ENCODE peak calls at places on chromosome 3, in seven cellular contexts. One of them, this sample, is unnamed.

GRCh38 chr3:14174483-14174882 is 3.9 kb downstream of the XPC start:
- DNase-seq in GM19239: no peak
- DNase-seq in stimulated activated effector memory CD8-positive, alpha-beta T cell treated with anti-CD3 and anti-CD28 coated beads, Interleukin-12 subunit alpha, Interleukin-12 subunit beta, amount 100 ng/mL, for 72 hours: no peak
- DNase-seq in stimulated activated CD4-positive, alpha-beta T cell treated with anti-CD3 and anti-CD28 coated beads, Interleukin-1b, Interleukin-23, amount 100 ng/mL, for 24 hours: no peak
- DNase-seq in naive thymus-derived CD8-positive, alpha-beta T cell: no peak
- DNase-seq in SW480: no peak
- DNase-seq in spleen: no peak
- DNase-seq in this sample: no peak

GRCh38 chr3:43770426-43771103 is 79.8 kb downstream of the ABHD5 start:
- DNase-seq in stimulated activated effector memory CD8-positive, alpha-beta T cell treated with anti-CD3 and anti-CD28 coated beads, Interleukin-12 subunit alpha, Interleukin-12 subunit beta, amount 100 ng/mL, for 72 hours: no peak
- DNase-seq in SW480: peak; percentile 93
- DNase-seq in spleen: no peak
- DNase-seq in GM19239: no peak
- DNase-seq in stimulated activated CD4-positive, alpha-beta T cell treated with anti-CD3 and anti-CD28 coated beads, Interleukin-1b, Interleukin-23, amount 100 ng/mL, for 24 hours: no peak
- DNase-seq in naive thymus-derived CD8-positive, alpha-beta T cell: no peak
- DNase-seq in this sample: no peak

GRCh38 chr3:187843654-187844053 is 98.4 kb upstream of the BCL6 start:
- DNase-seq in spleen: no peak
- DNase-seq in stimulated activated CD4-positive, alpha-beta T cell treated with anti-CD3 and anti-CD28 coated beads, Interleukin-1b, Interleukin-23, amount 100 ng/mL, for 24 hours: no peak
- DNase-seq in naive thymus-derived CD8-positive, alpha-beta T cell: no peak
- DNase-seq in SW480: no peak
- DNase-seq in stimulated activated effector memory CD8-positive, alpha-beta T cell treated with anti-CD3 and anti-CD28 coated beads, Interleukin-12 subunit alpha, Interleukin-12 subunit beta, amount 100 ng/mL, for 72 hours: no peak
- DNase-seq in GM19239: no peak
- DNase-seq in this sample: no peak

GRCh38 chr3:175433026-175433668 is 574.0 kb downstream of the NAALADL2 start:
- DNase-seq in stimulated activated effector memory CD8-positive, alpha-beta T cell treated with anti-CD3 and anti-CD28 coated beads, Interleukin-12 subunit alpha, Interleukin-12 subunit beta, amount 100 ng/mL, for 72 hours: no peak
- DNase-seq in spleen: no peak
- DNase-seq in GM19239: no peak
- DNase-seq in naive thymus-derived CD8-positive, alpha-beta T cell: no peak
- DNase-seq in SW480: no peak
- DNase-seq in stimulated activated CD4-positive, alpha-beta T cell treated with anti-CD3 and anti-CD28 coated beads, Interleukin-1b, Interleukin-23, amount 100 ng/mL, for 24 hours: no peak
- DNase-seq in this sample: no peak

GRCh38 chr3:193819117-193819978 is 226.3 kb downstream of the OPA1 start:
- DNase-seq in GM19239: no peak
- DNase-seq in naive thymus-derived CD8-positive, alpha-beta T cell: no peak
- DNase-seq in stimulated activated effector memory CD8-positive, alpha-beta T cell treated with anti-CD3 and anti-CD28 coated beads, Interleukin-12 subunit alpha, Interleukin-12 subunit beta, amount 100 ng/mL, for 72 hours: no peak
- DNase-seq in spleen: no peak
- DNase-seq in stimulated activated CD4-positive, alpha-beta T cell treated with anti-CD3 and anti-CD28 coated beads, Interleukin-1b, Interleukin-23, amount 100 ng/mL, for 24 hours: no peak
- DNase-seq in SW480: no peak
- DNase-seq in this sample: no peak

GRCh38 chr3:126982522-126983175 is at the start of gene PLXNA1:
- DNase-seq in GM19239: peak; percentile 98
- DNase-seq in stimulated activated CD4-positive, alpha-beta T cell treated with anti-CD3 and anti-CD28 coated beads, Interleukin-1b, Interleukin-23, amount 100 ng/mL, for 24 hours: peak; percentile 61
- DNase-seq in stimulated activated effector memory CD8-positive, alpha-beta T cell treated with anti-CD3 and anti-CD28 coated beads, Interleukin-12 subunit alpha, Interleukin-12 subunit beta, amount 100 ng/mL, for 72 hours: peak; percentile 90
- DNase-seq in naive thymus-derived CD8-positive, alpha-beta T cell: peak; percentile 87
- DNase-seq in spleen: peak; percentile 97
- DNase-seq in SW480: peak; percentile 65
- DNase-seq in this sample: peak; percentile 89

GRCh38 chr3:122382888-122383666 is at the start of gene MIX23:
- DNase-seq in naive thymus-derived CD8-positive, alpha-beta T cell: peak; percentile 83
- DNase-seq in GM19239: peak; percentile 42
- DNase-seq in stimulated activated effector memory CD8-positive, alpha-beta T cell treated with anti-CD3 and anti-CD28 coated beads, Interleukin-12 subunit alpha, Interleukin-12 subunit beta, amount 100 ng/mL, for 72 hours: peak; percentile 69
- DNase-seq in stimulated activated CD4-positive, alpha-beta T cell treated with anti-CD3 and anti-CD28 coated beads, Interleukin-1b, Interleukin-23, amount 100 ng/mL, for 24 hours: peak; percentile 41
- DNase-seq in spleen: peak; percentile 95
- DNase-seq in SW480: peak; percentile 90
- DNase-seq in this sample: peak; percentile 65

GRCh38 chr3:176796371-176796770 is 400.9 kb downstream of the TBL1XR1 start:
- DNase-seq in naive thymus-derived CD8-positive, alpha-beta T cell: no peak
- DNase-seq in spleen: no peak
- DNase-seq in GM19239: no peak
- DNase-seq in stimulated activated effector memory CD8-positive, alpha-beta T cell treated with anti-CD3 and anti-CD28 coated beads, Interleukin-12 subunit alpha, Interleukin-12 subunit beta, amount 100 ng/mL, for 72 hours: no peak
- DNase-seq in SW480: no peak
- DNase-seq in stimulated activated CD4-positive, alpha-beta T cell treated with anti-CD3 and anti-CD28 coated beads, Interleukin-1b, Interleukin-23, amount 100 ng/mL, for 24 hours: no peak
- DNase-seq in this sample: no peak

GRCh38 chr3:4814302-4814903 is 164.8 kb upstream of the BHLHE40 start:
- DNase-seq in stimulated activated CD4-positive, alpha-beta T cell treated with anti-CD3 and anti-CD28 coated beads, Interleukin-1b, Interleukin-23, amount 100 ng/mL, for 24 hours: no peak
- DNase-seq in stimulated activated effector memory CD8-positive, alpha-beta T cell treated with anti-CD3 and anti-CD28 coated beads, Interleukin-12 subunit alpha, Interleukin-12 subunit beta, amount 100 ng/mL, for 72 hours: no peak
- DNase-seq in SW480: peak; percentile 58
- DNase-seq in GM19239: no peak
- DNase-seq in naive thymus-derived CD8-positive, alpha-beta T cell: no peak
- DNase-seq in spleen: peak; percentile 83
- DNase-seq in this sample: no peak

GRCh38 chr3:156317457-156317856 is 197.1 kb downstream of the KCNAB1 start:
- DNase-seq in SW480: peak; percentile 97
- DNase-seq in stimulated activated effector memory CD8-positive, alpha-beta T cell treated with anti-CD3 and anti-CD28 coated beads, Interleukin-12 subunit alpha, Interleukin-12 subunit beta, amount 100 ng/mL, for 72 hours: no peak
- DNase-seq in GM19239: no peak
- DNase-seq in stimulated activated CD4-positive, alpha-beta T cell treated with anti-CD3 and anti-CD28 coated beads, Interleukin-1b, Interleukin-23, amount 100 ng/mL, for 24 hours: no peak
- DNase-seq in spleen: no peak
- DNase-seq in naive thymus-derived CD8-positive, alpha-beta T cell: no peak
- DNase-seq in this sample: no peak

GRCh38 chr3:12629560-12629959 is 34.4 kb downstream of the RAF1 start:
- DNase-seq in spleen: no peak
- DNase-seq in stimulated activated effector memory CD8-positive, alpha-beta T cell treated with anti-CD3 and anti-CD28 coated beads, Interleukin-12 subunit alpha, Interleukin-12 subunit beta, amount 100 ng/mL, for 72 hours: no peak
- DNase-seq in naive thymus-derived CD8-positive, alpha-beta T cell: no peak
- DNase-seq in SW480: no peak
- DNase-seq in GM19239: no peak
- DNase-seq in stimulated activated CD4-positive, alpha-beta T cell treated with anti-CD3 and anti-CD28 coated beads, Interleukin-1b, Interleukin-23, amount 100 ng/mL, for 24 hours: no peak
- DNase-seq in this sample: no peak

GRCh38 chr3:37537914-37538691 is 323.6 kb upstream of the CTDSPL start:
- DNase-seq in GM19239: no peak
- DNase-seq in stimulated activated CD4-positive, alpha-beta T cell treated with anti-CD3 and anti-CD28 coated beads, Interleukin-1b, Interleukin-23, amount 100 ng/mL, for 24 hours: no peak
- DNase-seq in naive thymus-derived CD8-positive, alpha-beta T cell: no peak
- DNase-seq in spleen: no peak
- DNase-seq in stimulated activated effector memory CD8-positive, alpha-beta T cell treated with anti-CD3 and anti-CD28 coated beads, Interleukin-12 subunit alpha, Interleukin-12 subunit beta, amount 100 ng/mL, for 72 hours: no peak
- DNase-seq in SW480: no peak
- DNase-seq in this sample: no peak

GRCh38 chr3:47365213-47366153 is 15.3 kb upstream of the PTPN23 start:
- DNase-seq in stimulated activated effector memory CD8-positive, alpha-beta T cell treated with anti-CD3 and anti-CD28 coated beads, Interleukin-12 subunit alpha, Interleukin-12 subunit beta, amount 100 ng/mL, for 72 hours: no peak
- DNase-seq in GM19239: no peak
- DNase-seq in naive thymus-derived CD8-positive, alpha-beta T cell: no peak
- DNase-seq in spleen: no peak
- DNase-seq in stimulated activated CD4-positive, alpha-beta T cell treated with anti-CD3 and anti-CD28 coated beads, Interleukin-1b, Interleukin-23, amount 100 ng/mL, for 24 hours: no peak
- DNase-seq in SW480: no peak
- DNase-seq in this sample: no peak

GRCh38 chr3:106587581-106587980 is 718.8 kb upstream of the CBLB start:
- DNase-seq in SW480: no peak
- DNase-seq in spleen: no peak
- DNase-seq in stimulated activated CD4-positive, alpha-beta T cell treated with anti-CD3 and anti-CD28 coated beads, Interleukin-1b, Interleukin-23, amount 100 ng/mL, for 24 hours: no peak
- DNase-seq in GM19239: no peak
- DNase-seq in naive thymus-derived CD8-positive, alpha-beta T cell: no peak
- DNase-seq in stimulated activated effector memory CD8-positive, alpha-beta T cell treated with anti-CD3 and anti-CD28 coated beads, Interleukin-12 subunit alpha, Interleukin-12 subunit beta, amount 100 ng/mL, for 72 hours: no peak
- DNase-seq in this sample: no peak

GRCh38 chr3:155329513-155330048 is 36.1 kb upstream of the STRIT1 start:
- DNase-seq in stimulated activated effector memory CD8-positive, alpha-beta T cell treated with anti-CD3 and anti-CD28 coated beads, Interleukin-12 subunit alpha, Interleukin-12 subunit beta, amount 100 ng/mL, for 72 hours: no peak
- DNase-seq in stimulated activated CD4-positive, alpha-beta T cell treated with anti-CD3 and anti-CD28 coated beads, Interleukin-1b, Interleukin-23, amount 100 ng/mL, for 24 hours: no peak
- DNase-seq in naive thymus-derived CD8-positive, alpha-beta T cell: no peak
- DNase-seq in GM19239: no peak
- DNase-seq in SW480: no peak
- DNase-seq in spleen: no peak
- DNase-seq in this sample: no peak

GRCh38 chr3:190326930-190327329 is 4.7 kb upstream of the CLDN1 start:
- DNase-seq in spleen: no peak
- DNase-seq in stimulated activated CD4-positive, alpha-beta T cell treated with anti-CD3 and anti-CD28 coated beads, Interleukin-1b, Interleukin-23, amount 100 ng/mL, for 24 hours: no peak
- DNase-seq in stimulated activated effector memory CD8-positive, alpha-beta T cell treated with anti-CD3 and anti-CD28 coated beads, Interleukin-12 subunit alpha, Interleukin-12 subunit beta, amount 100 ng/mL, for 72 hours: no peak
- DNase-seq in naive thymus-derived CD8-positive, alpha-beta T cell: no peak
- DNase-seq in SW480: no peak
- DNase-seq in GM19239: no peak
- DNase-seq in this sample: no peak

GRCh38 chr3:127614928-127615592 is 13.9 kb upstream of the PODXL2 start:
- DNase-seq in GM19239: no peak
- DNase-seq in spleen: no peak
- DNase-seq in stimulated activated effector memory CD8-positive, alpha-beta T cell treated with anti-CD3 and anti-CD28 coated beads, Interleukin-12 subunit alpha, Interleukin-12 subunit beta, amount 100 ng/mL, for 72 hours: no peak
- DNase-seq in SW480: no peak
- DNase-seq in naive thymus-derived CD8-positive, alpha-beta T cell: no peak
- DNase-seq in stimulated activated CD4-positive, alpha-beta T cell treated with anti-CD3 and anti-CD28 coated beads, Interleukin-1b, Interleukin-23, amount 100 ng/mL, for 24 hours: no peak
- DNase-seq in this sample: no peak

GRCh38 chr3:16101295-16102186 is 72.9 kb upstream of the GALNT15 start:
- DNase-seq in naive thymus-derived CD8-positive, alpha-beta T cell: no peak
- DNase-seq in SW480: peak; percentile 95
- DNase-seq in stimulated activated CD4-positive, alpha-beta T cell treated with anti-CD3 and anti-CD28 coated beads, Interleukin-1b, Interleukin-23, amount 100 ng/mL, for 24 hours: no peak
- DNase-seq in spleen: no peak
- DNase-seq in GM19239: no peak
- DNase-seq in stimulated activated effector memory CD8-positive, alpha-beta T cell treated with anti-CD3 and anti-CD28 coated beads, Interleukin-12 subunit alpha, Interleukin-12 subunit beta, amount 100 ng/mL, for 72 hours: no peak
- DNase-seq in this sample: no peak

GRCh38 chr3:113070226-113071220 is 79.7 kb downstream of the GTPBP8 start:
- DNase-seq in naive thymus-derived CD8-positive, alpha-beta T cell: no peak
- DNase-seq in stimulated activated CD4-positive, alpha-beta T cell treated with anti-CD3 and anti-CD28 coated beads, Interleukin-1b, Interleukin-23, amount 100 ng/mL, for 24 hours: no peak
- DNase-seq in SW480: peak; percentile 45
- DNase-seq in GM19239: peak; percentile 50
- DNase-seq in stimulated activated effector memory CD8-positive, alpha-beta T cell treated with anti-CD3 and anti-CD28 coated beads, Interleukin-12 subunit alpha, Interleukin-12 subunit beta, amount 100 ng/mL, for 72 hours: no peak
- DNase-seq in spleen: no peak
- DNase-seq in this sample: peak; percentile 29

GRCh38 chr3:142896201-142896755 is 7.4 kb upstream of the PCOLCE2 start:
- DNase-seq in SW480: peak; percentile 9
- DNase-seq in GM19239: no peak
- DNase-seq in stimulated activated effector memory CD8-positive, alpha-beta T cell treated with anti-CD3 and anti-CD28 coated beads, Interleukin-12 subunit alpha, Interleukin-12 subunit beta, amount 100 ng/mL, for 72 hours: no peak
- DNase-seq in spleen: no peak
- DNase-seq in naive thymus-derived CD8-positive, alpha-beta T cell: no peak
- DNase-seq in stimulated activated CD4-positive, alpha-beta T cell treated with anti-CD3 and anti-CD28 coated beads, Interleukin-1b, Interleukin-23, amount 100 ng/mL, for 24 hours: no peak
- DNase-seq in this sample: no peak

GRCh38 chr3:139101396-139101795 is 56.7 kb upstream of the PRR23C start:
- DNase-seq in GM19239: no peak
- DNase-seq in naive thymus-derived CD8-positive, alpha-beta T cell: no peak
- DNase-seq in SW480: no peak
- DNase-seq in stimulated activated effector memory CD8-positive, alpha-beta T cell treated with anti-CD3 and anti-CD28 coated beads, Interleukin-12 subunit alpha, Interleukin-12 subunit beta, amount 100 ng/mL, for 72 hours: no peak
- DNase-seq in spleen: no peak
- DNase-seq in stimulated activated CD4-positive, alpha-beta T cell treated with anti-CD3 and anti-CD28 coated beads, Interleukin-1b, Interleukin-23, amount 100 ng/mL, for 24 hours: no peak
- DNase-seq in this sample: no peak

GRCh38 chr3:12948891-12949711 is 107.7 kb upstream of the RPL32 start:
- DNase-seq in stimulated activated effector memory CD8-positive, alpha-beta T cell treated with anti-CD3 and anti-CD28 coated beads, Interleukin-12 subunit alpha, Interleukin-12 subunit beta, amount 100 ng/mL, for 72 hours: peak; percentile 36
- DNase-seq in GM19239: peak; percentile 58
- DNase-seq in spleen: no peak
- DNase-seq in SW480: no peak
- DNase-seq in naive thymus-derived CD8-positive, alpha-beta T cell: no peak
- DNase-seq in stimulated activated CD4-positive, alpha-beta T cell treated with anti-CD3 and anti-CD28 coated beads, Interleukin-1b, Interleukin-23, amount 100 ng/mL, for 24 hours: no peak
- DNase-seq in this sample: peak; percentile 38

GRCh38 chr3:66472313-66473134 is 28.3 kb downstream of the LRIG1 start:
- DNase-seq in naive thymus-derived CD8-positive, alpha-beta T cell: no peak
- DNase-seq in GM19239: no peak
- DNase-seq in spleen: no peak
- DNase-seq in stimulated activated effector memory CD8-positive, alpha-beta T cell treated with anti-CD3 and anti-CD28 coated beads, Interleukin-12 subunit alpha, Interleukin-12 subunit beta, amount 100 ng/mL, for 72 hours: peak; percentile 43
- DNase-seq in stimulated activated CD4-positive, alpha-beta T cell treated with anti-CD3 and anti-CD28 coated beads, Interleukin-1b, Interleukin-23, amount 100 ng/mL, for 24 hours: no peak
- DNase-seq in SW480: peak; percentile 87
- DNase-seq in this sample: peak; percentile 20

GRCh38 chr3:64166584-64167155 is 58.6 kb downstream of the PRICKLE2 start:
- DNase-seq in GM19239: no peak
- DNase-seq in stimulated activated CD4-positive, alpha-beta T cell treated with anti-CD3 and anti-CD28 coated beads, Interleukin-1b, Interleukin-23, amount 100 ng/mL, for 24 hours: no peak
- DNase-seq in naive thymus-derived CD8-positive, alpha-beta T cell: no peak
- DNase-seq in spleen: no peak
- DNase-seq in stimulated activated effector memory CD8-positive, alpha-beta T cell treated with anti-CD3 and anti-CD28 coated beads, Interleukin-12 subunit alpha, Interleukin-12 subunit beta, amount 100 ng/mL, for 72 hours: no peak
- DNase-seq in SW480: peak; percentile 25
- DNase-seq in this sample: no peak

GRCh38 chr3:66819993-66820501 is 178.1 kb upstream of the KBTBD8 start:
- DNase-seq in spleen: no peak
- DNase-seq in stimulated activated CD4-positive, alpha-beta T cell treated with anti-CD3 and anti-CD28 coated beads, Interleukin-1b, Interleukin-23, amount 100 ng/mL, for 24 hours: no peak
- DNase-seq in SW480: peak; percentile 6
- DNase-seq in GM19239: no peak
- DNase-seq in naive thymus-derived CD8-positive, alpha-beta T cell: no peak
- DNase-seq in stimulated activated effector memory CD8-positive, alpha-beta T cell treated with anti-CD3 and anti-CD28 coated beads, Interleukin-12 subunit alpha, Interleukin-12 subunit beta, amount 100 ng/mL, for 72 hours: no peak
- DNase-seq in this sample: no peak

GRCh38 chr3:36959821-36960220 is 15.0 kb upstream of the TRANK1 start:
- DNase-seq in stimulated activated effector memory CD8-positive, alpha-beta T cell treated with anti-CD3 and anti-CD28 coated beads, Interleukin-12 subunit alpha, Interleukin-12 subunit beta, amount 100 ng/mL, for 72 hours: no peak
- DNase-seq in spleen: no peak
- DNase-seq in stimulated activated CD4-positive, alpha-beta T cell treated with anti-CD3 and anti-CD28 coated beads, Interleukin-1b, Interleukin-23, amount 100 ng/mL, for 24 hours: no peak
- DNase-seq in GM19239: no peak
- DNase-seq in SW480: no peak
- DNase-seq in naive thymus-derived CD8-positive, alpha-beta T cell: no peak
- DNase-seq in this sample: no peak

GRCh38 chr3:175743733-175744400 is 884.7 kb downstream of the NAALADL2 start:
- DNase-seq in stimulated activated effector memory CD8-positive, alpha-beta T cell treated with anti-CD3 and anti-CD28 coated beads, Interleukin-12 subunit alpha, Interleukin-12 subunit beta, amount 100 ng/mL, for 72 hours: no peak
- DNase-seq in spleen: no peak
- DNase-seq in stimulated activated CD4-positive, alpha-beta T cell treated with anti-CD3 and anti-CD28 coated beads, Interleukin-1b, Interleukin-23, amount 100 ng/mL, for 24 hours: no peak
- DNase-seq in SW480: no peak
- DNase-seq in GM19239: no peak
- DNase-seq in naive thymus-derived CD8-positive, alpha-beta T cell: no peak
- DNase-seq in this sample: no peak

GRCh38 chr3:13785351-13785750 is 94.5 kb downstream of the WNT7A start:
- DNase-seq in stimulated activated CD4-positive, alpha-beta T cell treated with anti-CD3 and anti-CD28 coated beads, Interleukin-1b, Interleukin-23, amount 100 ng/mL, for 24 hours: no peak
- DNase-seq in naive thymus-derived CD8-positive, alpha-beta T cell: no peak
- DNase-seq in stimulated activated effector memory CD8-positive, alpha-beta T cell treated with anti-CD3 and anti-CD28 coated beads, Interleukin-12 subunit alpha, Interleukin-12 subunit beta, amount 100 ng/mL, for 72 hours: no peak
- DNase-seq in spleen: no peak
- DNase-seq in SW480: no peak
- DNase-seq in GM19239: no peak
- DNase-seq in this sample: no peak

GRCh38 chr3:19702416-19703078 is 231.5 kb downstream of the EFHB start:
- DNase-seq in naive thymus-derived CD8-positive, alpha-beta T cell: peak; percentile 17
- DNase-seq in spleen: no peak
- DNase-seq in stimulated activated effector memory CD8-positive, alpha-beta T cell treated with anti-CD3 and anti-CD28 coated beads, Interleukin-12 subunit alpha, Interleukin-12 subunit beta, amount 100 ng/mL, for 72 hours: no peak
- DNase-seq in SW480: no peak
- DNase-seq in GM19239: no peak
- DNase-seq in stimulated activated CD4-positive, alpha-beta T cell treated with anti-CD3 and anti-CD28 coated beads, Interleukin-1b, Interleukin-23, amount 100 ng/mL, for 24 hours: no peak
- DNase-seq in this sample: no peak

GRCh38 chr3:43180027-43180426 is 74.1 kb upstream of the POMGNT2 start:
- DNase-seq in SW480: peak; percentile 29
- DNase-seq in stimulated activated CD4-positive, alpha-beta T cell treated with anti-CD3 and anti-CD28 coated beads, Interleukin-1b, Interleukin-23, amount 100 ng/mL, for 24 hours: no peak
- DNase-seq in GM19239: peak; percentile 15
- DNase-seq in spleen: no peak
- DNase-seq in stimulated activated effector memory CD8-positive, alpha-beta T cell treated with anti-CD3 and anti-CD28 coated beads, Interleukin-12 subunit alpha, Interleukin-12 subunit beta, amount 100 ng/mL, for 72 hours: no peak
- DNase-seq in naive thymus-derived CD8-positive, alpha-beta T cell: no peak
- DNase-seq in this sample: no peak

GRCh38 chr3:127800508-127800907 is 21.8 kb downstream of the MGLL start:
- DNase-seq in stimulated activated CD4-positive, alpha-beta T cell treated with anti-CD3 and anti-CD28 coated beads, Interleukin-1b, Interleukin-23, amount 100 ng/mL, for 24 hours: no peak
- DNase-seq in spleen: peak; percentile 25
- DNase-seq in stimulated activated effector memory CD8-positive, alpha-beta T cell treated with anti-CD3 and anti-CD28 coated beads, Interleukin-12 subunit alpha, Interleukin-12 subunit beta, amount 100 ng/mL, for 72 hours: no peak
- DNase-seq in SW480: no peak
- DNase-seq in naive thymus-derived CD8-positive, alpha-beta T cell: no peak
- DNase-seq in GM19239: no peak
- DNase-seq in this sample: no peak

GRCh38 chr3:170605490-170605889 is 19.6 kb upstream of the SLC7A14 start:
- DNase-seq in stimulated activated effector memory CD8-positive, alpha-beta T cell treated with anti-CD3 and anti-CD28 coated beads, Interleukin-12 subunit alpha, Interleukin-12 subunit beta, amount 100 ng/mL, for 72 hours: no peak
- DNase-seq in SW480: no peak
- DNase-seq in stimulated activated CD4-positive, alpha-beta T cell treated with anti-CD3 and anti-CD28 coated beads, Interleukin-1b, Interleukin-23, amount 100 ng/mL, for 24 hours: no peak
- DNase-seq in GM19239: no peak
- DNase-seq in naive thymus-derived CD8-positive, alpha-beta T cell: no peak
- DNase-seq in spleen: no peak
- DNase-seq in this sample: no peak

GRCh38 chr3:16828815-16829214 is 55.9 kb upstream of the PLCL2 start:
- DNase-seq in spleen: no peak
- DNase-seq in GM19239: peak; percentile 12
- DNase-seq in stimulated activated effector memory CD8-positive, alpha-beta T cell treated with anti-CD3 and anti-CD28 coated beads, Interleukin-12 subunit alpha, Interleukin-12 subunit beta, amount 100 ng/mL, for 72 hours: no peak
- DNase-seq in naive thymus-derived CD8-positive, alpha-beta T cell: peak; percentile 38
- DNase-seq in SW480: no peak
- DNase-seq in stimulated activated CD4-positive, alpha-beta T cell treated with anti-CD3 and anti-CD28 coated beads, Interleukin-1b, Interleukin-23, amount 100 ng/mL, for 24 hours: no peak
- DNase-seq in this sample: no peak

GRCh38 chr3:8848696-8849131 is 79.3 kb upstream of the OXTR start:
- DNase-seq in GM19239: no peak
- DNase-seq in SW480: no peak
- DNase-seq in stimulated activated effector memory CD8-positive, alpha-beta T cell treated with anti-CD3 and anti-CD28 coated beads, Interleukin-12 subunit alpha, Interleukin-12 subunit beta, amount 100 ng/mL, for 72 hours: no peak
- DNase-seq in naive thymus-derived CD8-positive, alpha-beta T cell: no peak
- DNase-seq in stimulated activated CD4-positive, alpha-beta T cell treated with anti-CD3 and anti-CD28 coated beads, Interleukin-1b, Interleukin-23, amount 100 ng/mL, for 24 hours: no peak
- DNase-seq in spleen: no peak
- DNase-seq in this sample: no peak

GRCh38 chr3:51836606-51837005 is 24.8 kb upstream of the IQCF2 start:
- DNase-seq in naive thymus-derived CD8-positive, alpha-beta T cell: no peak
- DNase-seq in spleen: no peak
- DNase-seq in stimulated activated effector memory CD8-positive, alpha-beta T cell treated with anti-CD3 and anti-CD28 coated beads, Interleukin-12 subunit alpha, Interleukin-12 subunit beta, amount 100 ng/mL, for 72 hours: no peak
- DNase-seq in SW480: no peak
- DNase-seq in GM19239: no peak
- DNase-seq in stimulated activated CD4-positive, alpha-beta T cell treated with anti-CD3 and anti-CD28 coated beads, Interleukin-1b, Interleukin-23, amount 100 ng/mL, for 24 hours: no peak
- DNase-seq in this sample: no peak

GRCh38 chr3:156561533-156561932 is 6.6 kb upstream of the SSR3 start:
- DNase-seq in spleen: no peak
- DNase-seq in SW480: peak; percentile 49
- DNase-seq in stimulated activated CD4-positive, alpha-beta T cell treated with anti-CD3 and anti-CD28 coated beads, Interleukin-1b, Interleukin-23, amount 100 ng/mL, for 24 hours: no peak
- DNase-seq in naive thymus-derived CD8-positive, alpha-beta T cell: no peak
- DNase-seq in stimulated activated effector memory CD8-positive, alpha-beta T cell treated with anti-CD3 and anti-CD28 coated beads, Interleukin-12 subunit alpha, Interleukin-12 subunit beta, amount 100 ng/mL, for 72 hours: no peak
- DNase-seq in GM19239: no peak
- DNase-seq in this sample: no peak

GRCh38 chr3:53544357-53544756 is 49.9 kb downstream of the CACNA1D start:
- DNase-seq in SW480: peak; percentile 4
- DNase-seq in stimulated activated CD4-positive, alpha-beta T cell treated with anti-CD3 and anti-CD28 coated beads, Interleukin-1b, Interleukin-23, amount 100 ng/mL, for 24 hours: no peak
- DNase-seq in naive thymus-derived CD8-positive, alpha-beta T cell: no peak
- DNase-seq in GM19239: no peak
- DNase-seq in spleen: no peak
- DNase-seq in stimulated activated effector memory CD8-positive, alpha-beta T cell treated with anti-CD3 and anti-CD28 coated beads, Interleukin-12 subunit alpha, Interleukin-12 subunit beta, amount 100 ng/mL, for 72 hours: no peak
- DNase-seq in this sample: no peak

GRCh38 chr3:151301787-151302186 is 14.8 kb downstream of the GPR87 start:
- DNase-seq in SW480: no peak
- DNase-seq in spleen: no peak
- DNase-seq in GM19239: no peak
- DNase-seq in stimulated activated effector memory CD8-positive, alpha-beta T cell treated with anti-CD3 and anti-CD28 coated beads, Interleukin-12 subunit alpha, Interleukin-12 subunit beta, amount 100 ng/mL, for 72 hours: no peak
- DNase-seq in naive thymus-derived CD8-positive, alpha-beta T cell: no peak
- DNase-seq in stimulated activated CD4-positive, alpha-beta T cell treated with anti-CD3 and anti-CD28 coated beads, Interleukin-1b, Interleukin-23, amount 100 ng/mL, for 24 hours: no peak
- DNase-seq in this sample: no peak

This sample was measured in GM18507.